ENCODE peak calls at places on chromosomes 5 and 9, in eight cellular contexts. Q, Z, Y, N, X, C, K and J are unnamed samples.

GRCh38 chr9:3732077-3733038 is 206.6 kb upstream of the RFX3 start:
- DNase-seq in Q (peak), Z (no peak), Y (peak), N (peak), X (peak), C (no peak), K (peak), J (peak)

GRCh38 chr5:132472431-132472830 is 18.1 kb downstream of the IRF1 start:
- DNase-seq in Q (no peak), Z (no peak), Y (no peak), N (no peak), X (no peak), C (no peak), K (no peak), J (no peak)

GRCh38 chr5:72938206-72938605 is 17.6 kb upstream of the FCHO2 start:
- DNase-seq in Q (no peak), Z (no peak), Y (no peak), N (no peak), X (no peak), C (no peak), K (peak), J (no peak)

GRCh38 chr5:2836133-2836532 is 84.7 kb upstream of the IRX2 start:
- DNase-seq in Q (no peak), Z (no peak), Y (no peak), N (no peak), X (peak), C (no peak), K (no peak), J (no peak)

GRCh38 chr5:1967716-1968115 is 85.0 kb upstream of the IRX4 start:
- DNase-seq in Q (no peak), Z (no peak), Y (no peak), N (no peak), X (no peak), C (peak), K (no peak), J (no peak)

GRCh38 chr9:79877943-79878612 is 306.3 kb downstream of the TLE4 start:
- DNase-seq in Q (peak), Z (no peak), Y (no peak), N (no peak), X (no peak), C (no peak), K (no peak), J (no peak)

GRCh38 chr9:135821116-135821515 is 86.2 kb downstream of the CAMSAP1 start:
- DNase-seq in Q (no peak), Z (no peak), Y (no peak), N (no peak), X (no peak), C (no peak), K (no peak), J (no peak)

GRCh38 chr9:85502815-85503643 is 238.7 kb downstream of the AGTPBP1 start:
- DNase-seq in Q (no peak), Z (no peak), Y (no peak), N (no peak), X (no peak), C (peak), K (no peak), J (peak)

GRCh38 chr5:60540855-60541805 is 158.8 kb downstream of the DEPDC1B start:
- DNase-seq in Q (peak), Z (no peak), Y (no peak), N (no peak), X (peak), C (no peak), K (no peak), J (peak)

GRCh38 chr5:124043456-124043855 is 531.5 kb downstream of the CSNK1G3 start:
- DNase-seq in Q (no peak), Z (no peak), Y (no peak), N (no peak), X (peak), C (no peak), K (no peak), J (peak)

GRCh38 chr5:93831449-93831848 is 90.0 kb upstream of the POU5F2 start:
- DNase-seq in Q (no peak), Z (no peak), Y (no peak), N (no peak), X (no peak), C (no peak), K (no peak), J (no peak)

GRCh38 chr9:92512622-92513021 is 23.2 kb downstream of the ECM2 start:
- DNase-seq in Q (no peak), Z (no peak), Y (no peak), N (no peak), X (no peak), C (no peak), K (no peak), J (no peak)

GRCh38 chr9:132384376-132384775 is 22.3 kb downstream of the TTF1 start:
- DNase-seq in Q (no peak), Z (no peak), Y (no peak), N (no peak), X (no peak), C (no peak), K (no peak), J (peak)

GRCh38 chr5:111299831-111300432 is 75.7 kb downstream of the CAMK4 start:
- DNase-seq in Q (no peak), Z (no peak), Y (no peak), N (no peak), X (no peak), C (no peak), K (no peak), J (peak)

GRCh38 chr5:88878976-88879375 is 4.0 kb downstream of the MEF2C start:
- DNase-seq in Q (no peak), Z (no peak), Y (no peak), N (no peak), X (peak), C (no peak), K (no peak), J (no peak)